ENCODE peak calls at places on chromosomes 3 and 15, in seven cellular contexts. K, N, V, H, O, B and D are unnamed samples.

GRCh38 chr15:29438714-29439076 is 169.1 kb upstream of the NSMCE3 start:
- DNase-seq in B (no peak), O (no peak), K (no peak), N (no peak), V (no peak), H (no peak), D (no peak)

GRCh38 chr15:83015361-83015760 is 3.9 kb upstream of the C15orf40 start:
- DNase-seq in V (no peak), N (no peak), H (no peak), B (no peak), K (no peak), O (no peak), D (no peak)

GRCh38 chr15:60590935-60591490 is 112.1 kb upstream of the ICE2 start:
- DNase-seq in O (peak; percentile 32), K (peak; percentile 58), B (peak; percentile 62), H (peak; percentile 22), N (peak; percentile 48), V (peak; percentile 73), D (no peak)

GRCh38 chr3:105829229-105829628 is 39.6 kb downstream of the CBLB start:
- DNase-seq in N (no peak), B (peak; percentile 49), V (no peak), O (no peak), K (no peak), H (no peak), D (no peak)

GRCh38 chr15:20106026-20106425 is 435.6 kb downstream of the GOLGA6L6 start:
- DNase-seq in B (no peak), O (peak; percentile 23), V (no peak), K (peak; percentile 26), H (no peak), N (peak; percentile 24), D (no peak)

GRCh38 chr3:59065240-59065639 is 15.4 kb upstream of the CFAP20DC start:
- DNase-seq in H (no peak), K (no peak), B (peak; percentile 27), O (no peak), V (no peak), N (no peak), D (no peak)

GRCh38 chr15:101528108-101528916 is 38.8 kb upstream of the PCSK6 start:
- DNase-seq in B (peak; percentile 2), O (no peak), V (no peak), N (no peak), H (no peak), K (peak; percentile 79), D (no peak)

GRCh38 chr3:124620600-124621063 is 109.6 kb upstream of the UMPS start:
- DNase-seq in H (no peak), O (no peak), N (peak; percentile 52), K (peak; percentile 35), B (peak; percentile 41), V (peak; percentile 38), D (no peak)

GRCh38 chr15:29774900-29775299 is 47.4 kb downstream of the TJP1 start:
- DNase-seq in N (no peak), B (peak; percentile 92), O (no peak), H (peak; percentile 63), K (no peak), V (peak; percentile 76), D (no peak)

GRCh38 chr3:128374746-128375445 is 91.8 kb downstream of the DNAJB8 start:
- DNase-seq in N (no peak), O (no peak), B (no peak), V (no peak), H (no peak), K (no peak), D (no peak)

GRCh38 chr3:45592830-45593707 is 1.5 kb upstream of the LIMD1 start:
- DNase-seq in K (peak; percentile 97), N (peak; percentile 95), B (peak; percentile 94), V (peak; percentile 97), O (peak; percentile 78), H (peak; percentile 75), D (peak; percentile 86)

GRCh38 chr3:72997421-72997961 is 880 bp downstream of the PPP4R2 start:
- DNase-seq in V (peak; percentile 73), N (no peak), H (peak; percentile 24), O (no peak), B (peak; percentile 76), K (no peak), D (no peak)

GRCh38 chr15:100926258-100926657 is 7.1 kb downstream of the LRRK1 start:
- DNase-seq in H (no peak), B (no peak), V (no peak), K (no peak), N (no peak), O (no peak), D (no peak)

GRCh38 chr3:117602054-117602644 is 892.6 kb downstream of the TUSC7 start:
- DNase-seq in O (no peak), N (no peak), B (no peak), H (no peak), V (no peak), K (peak; percentile 23), D (no peak)

GRCh38 chr15:70763120-70763949 is at the start of gene UACA:
- DNase-seq in O (peak; percentile 93), V (peak; percentile 99), H (peak; percentile 99), K (peak; percentile 97), N (peak; percentile 91), B (peak; percentile 95), D (peak; percentile 92)
- TF ChIP-seq CTCF in O (no peak), V (no peak), H (no peak), K (peak; percentile 24), N (no peak), B (no peak), D (no peak)

GRCh38 chr3:115784739-115785571 is 161.6 kb downstream of the GAP43 start:
- DNase-seq in V (peak; percentile 97), H (no peak), O (no peak), N (no peak), B (peak; percentile 76), K (no peak), D (no peak)
- TF ChIP-seq CTCF in V (no peak), H (peak; percentile 74), O (peak; percentile 46), N (no peak), B (no peak), K (peak; percentile 1), D (no peak)

DNA sequence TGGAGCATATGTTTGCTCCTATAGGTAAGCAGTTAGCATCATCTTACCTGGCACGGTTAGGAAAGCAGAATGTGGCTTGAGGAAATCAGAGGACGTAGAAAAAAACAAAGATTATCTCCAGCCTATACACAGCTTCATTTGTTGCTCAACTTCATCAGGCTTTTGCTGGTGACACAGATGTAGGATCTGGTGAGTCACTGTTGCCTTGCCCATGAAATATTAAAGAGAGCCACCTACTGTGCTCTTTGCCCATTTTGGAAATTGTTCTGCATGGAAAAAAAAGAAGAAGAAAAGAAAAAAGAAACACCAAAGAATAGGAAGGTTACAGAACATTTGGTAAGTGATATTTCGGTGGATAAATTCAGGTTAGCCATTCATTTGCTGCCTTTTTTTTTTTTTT is 3.8 kb downstream of the IL1RAP start:
- DNase-seq in H (peak; percentile 54), V (peak; percentile 82), N (no peak), K (no peak), O (no peak), B (peak; percentile 81), D (no peak)
- TF ChIP-seq CTCF in H (no peak), V (no peak), N (no peak), K (no peak), O (no peak), B (peak; percentile 18), D (no peak)

DNA sequence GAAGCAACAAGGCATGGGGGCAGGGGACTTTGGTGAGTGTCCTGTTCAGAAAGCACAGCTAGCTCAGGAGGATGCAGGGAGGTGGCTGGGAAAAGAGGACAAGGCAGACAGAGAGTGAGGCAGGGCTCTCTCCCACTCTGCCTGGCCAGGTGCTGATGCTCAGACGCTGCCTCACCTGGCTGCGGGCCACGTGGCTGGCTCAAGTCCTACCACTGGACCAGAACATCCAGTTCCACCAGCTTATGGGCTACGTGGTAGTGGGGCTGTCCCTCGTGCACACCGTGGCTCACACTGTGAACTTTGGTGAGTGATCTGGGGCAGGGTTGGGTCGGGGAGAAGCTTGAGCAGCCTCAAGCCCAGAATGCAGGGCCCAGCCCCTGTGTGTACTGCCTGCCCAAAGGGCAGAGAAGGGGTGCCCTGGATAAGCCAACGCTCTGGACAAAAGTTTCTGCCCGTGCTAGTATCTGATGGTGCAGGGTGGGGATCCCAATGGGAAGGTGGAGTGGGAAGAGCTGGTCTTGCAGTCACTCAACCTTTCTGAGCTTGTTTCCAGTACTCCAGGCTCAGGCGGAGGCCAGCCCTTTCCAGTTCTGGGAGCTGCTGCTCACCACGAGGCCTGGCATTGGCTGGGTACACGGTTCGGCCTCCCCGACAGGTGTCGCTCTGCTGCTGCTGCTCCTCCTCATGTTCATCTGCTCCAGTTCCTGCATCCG is 20.9 kb downstream of the NOX5 start:
- DNase-seq in N (no peak), B (peak; percentile 15), K (no peak), H (no peak), V (peak; percentile 23), O (no peak), D (no peak)
- TF ChIP-seq CTCF in N (no peak), B (peak; percentile 35), K (no peak), H (no peak), V (no peak), O (no peak), D (no peak)

GRCh38 chr3:12046406-12046805 is 42.2 kb downstream of the SYN2 start:
- DNase-seq in K (no peak), V (peak; percentile 31), B (peak; percentile 8), H (no peak), O (no peak), N (no peak), D (no peak)
- TF ChIP-seq CTCF in K (no peak), V (no peak), B (peak; percentile 18), H (peak; percentile 20), O (peak; percentile 18), N (no peak), D (no peak)